ENCODE peak calls at places on chromosomes 13 and 19, in nine cellular contexts. W is neuronal stem cell; O is CD4-positive, CD25-positive, alpha-beta regulatory T cell; D is ovary; P is fibroblast of lung; Q is suprapubic skin; X is Panc1; C is thoracic aorta; T is CD8-positive, alpha-beta memory T cell. R is an unnamed sample.

GRCh38 chr13:102620512-102620911 is 23.7 kb downstream of the TPP2 start:
- DNase-seq in W (no peak), O (no peak), D (no peak), P (no peak), Q (no peak), X (no peak), C (no peak), T (no peak), R (no peak)

GRCh38 chr19:24142771-24143170 is 55.8 kb downstream of the ZNF254 start:
- DNase-seq in W (no peak), O (no peak), D (no peak), P (no peak), Q (no peak), X (no peak), C (no peak), T (no peak), R (no peak)

GRCh38 chr19:35090795-35091214 is 24.8 kb upstream of the FXYD3 start:
- DNase-seq in W (no peak), O (no peak), D (no peak), P (peak; percentile 18), Q (no peak), X (no peak), C (no peak), T (no peak), R (no peak)

GRCh38 chr13:111051656-111052232 is 63.4 kb upstream of the ARHGEF7 start:
- DNase-seq in W (no peak), O (no peak), D (no peak), P (no peak), Q (no peak), X (no peak), C (no peak), T (no peak), R (no peak)

GRCh38 chr13:49292742-49293498 is 45.2 kb downstream of the CDADC1 start:
- DNase-seq in W (no peak), O (no peak), D (peak; percentile 78), P (peak; percentile 80), Q (no peak), X (no peak), C (peak; percentile 82), T (no peak), R (peak; percentile 83)

GRCh38 chr13:111385182-111385857 is 64.9 kb downstream of the TEX29 start:
- DNase-seq in W (no peak), O (no peak), D (no peak), P (no peak), Q (no peak), X (no peak), C (no peak), T (no peak), R (no peak)

GRCh38 chr13:114235697-114236096 is 1.0 kb downstream of the CDC16 start:
- DNase-seq in W (no peak), O (no peak), D (no peak), P (no peak), Q (no peak), X (no peak), C (no peak), T (no peak), R (no peak)

GRCh38 chr19:5434970-5435641 is 20.1 kb upstream of the ZNRF4 start:
- DNase-seq in W (no peak), O (no peak), D (no peak), P (peak; percentile 98), Q (no peak), X (no peak), C (no peak), T (no peak), R (no peak)

GRCh38 chr13:42946927-42947326 is 45.1 kb downstream of the EPSTI1 start:
- DNase-seq in W (no peak), O (no peak), D (no peak), P (peak; percentile 19), Q (no peak), X (no peak), C (no peak), T (no peak), R (no peak)

GRCh38 chr13:101258071-101258470 is 158.2 kb downstream of the NALCN start:
- DNase-seq in W (peak; percentile 4), O (no peak), D (no peak), P (peak; percentile 95), Q (no peak), X (peak; percentile 24), C (no peak), T (no peak), R (no peak)

GRCh38 chr13:78593652-78594494 is 9.5 kb downstream of the POU4F1 start:
- DNase-seq in W (peak; percentile 56), O (no peak), D (no peak), P (no peak), Q (no peak), X (no peak), C (no peak), T (no peak), R (no peak)

GRCh38 chr19:10691178-10691881 is 9.9 kb upstream of the QTRT1 start:
- DNase-seq in W (no peak), O (no peak), D (no peak), P (no peak), Q (no peak), X (no peak), C (no peak), T (no peak), R (no peak)

GRCh38 chr19:18735324-18735723 is 51.8 kb downstream of the CRTC1 start:
- DNase-seq in W (no peak), O (no peak), D (no peak), P (no peak), Q (no peak), X (no peak), C (no peak), T (no peak), R (no peak)

GRCh38 chr13:37492061-37492460 is 106.5 kb downstream of the POSTN start:
- DNase-seq in W (no peak), O (no peak), D (no peak), P (peak; percentile 58), Q (no peak), X (no peak), C (no peak), T (no peak), R (no peak)

GRCh38 chr19:49793561-49793840 is 19.6 kb downstream of the FUZ start:
- DNase-seq in W (no peak), O (no peak), D (no peak), P (no peak), Q (no peak), X (no peak), C (no peak), T (no peak), R (no peak)

GRCh38 chr19:40623403-40624239 is 22.5 kb downstream of the LTBP4 start:
- DNase-seq in W (no peak), O (no peak), D (no peak), P (peak; percentile 99), Q (no peak), X (no peak), C (no peak), T (no peak), R (peak; percentile 82)

GRCh38 chr13:23741879-23742510 is 147.2 kb downstream of the MIPEP start:
- DNase-seq in W (peak; percentile 23), O (no peak), D (no peak), P (no peak), Q (no peak), X (no peak), C (no peak), T (no peak), R (no peak)

GRCh38 chr19:4759388-4760284 is 31.9 kb upstream of the FEM1A start:
- DNase-seq in W (peak; percentile 95), O (peak; percentile 68), D (peak; percentile 87), P (peak; percentile 85), Q (peak; percentile 85), X (peak; percentile 24), C (peak; percentile 16), T (peak; percentile 41), R (peak; percentile 92)

GRCh38 chr13:99215466-99215865 is 14.8 kb downstream of the UBAC2 start:
- DNase-seq in W (no peak), O (peak; percentile 79), D (no peak), P (no peak), Q (no peak), X (no peak), C (no peak), T (peak; percentile 57), R (no peak)

GRCh38 chr19:1040476-1041271 is 767 bp downstream of the ABCA7 start:
- DNase-seq in W (peak; percentile 88), O (peak; percentile 96), D (peak; percentile 71), P (peak; percentile 95), Q (peak; percentile 91), X (peak; percentile 79), C (no peak), T (peak; percentile 83), R (peak; percentile 96)
- H3K4me3 ChIP-seq in W (peak overlapping the region; percentile 57), O (peak overlapping the region; percentile 85), D (peak overlapping the region; percentile 42), P (peak overlapping the region; percentile 61), Q (peak overlapping the region; percentile 54), X (peak overlapping the region; percentile 63), C (peak overlapping the region; percentile 80), T (peak overlapping the region; percentile 78), R (peak overlapping the region; percentile 33)

GRCh38 chr13:46817081-46817480 is 20.1 kb upstream of the ESD start:
- DNase-seq in W (no peak), O (no peak), D (no peak), P (no peak), Q (no peak), X (no peak), C (no peak), T (no peak), R (no peak)
- H3K4me1 ChIP-seq in W (no peaks in the 10 kb centered on the region), O (no peaks in the 10 kb centered on the region), D (peaks cover 2% of the 10 kb centered on the region), P (no peaks in the 10 kb centered on the region), Q (no peaks in the 10 kb centered on the region), X (no peaks in the 10 kb centered on the region), C (no peaks in the 10 kb centered on the region), T (no peaks in the 10 kb centered on the region), R (no peaks in the 10 kb centered on the region)

GRCh38 chr13:97454699-97455098 is 20.7 kb downstream of the RAP2A start:
- DNase-seq in W (no peak), O (no peak), D (no peak), P (no peak), Q (no peak), X (no peak), C (no peak), T (no peak), R (no peak)

GRCh38 chr13:97459215-97459772 is 25.3 kb downstream of the RAP2A start:
- DNase-seq in W (no peak), O (no peak), D (no peak), P (no peak), Q (no peak), X (no peak), C (no peak), T (no peak), R (no peak)

GRCh38 chr13:97460853-97461252 is 26.9 kb downstream of the RAP2A start:
- DNase-seq in W (no peak), O (no peak), D (no peak), P (no peak), Q (no peak), X (no peak), C (no peak), T (no peak), R (no peak)

GRCh38 chr13:97460004-97460756 is 26.2 kb downstream of the RAP2A start:
- DNase-seq in W (no peak), O (no peak), D (no peak), P (peak; percentile 12), Q (no peak), X (no peak), C (no peak), T (no peak), R (no peak)

GRCh38 chr13:97456047-97456446 is 22.1 kb downstream of the RAP2A start:
- DNase-seq in W (no peak), O (no peak), D (no peak), P (no peak), Q (no peak), X (no peak), C (no peak), T (no peak), R (no peak)
- H3K27ac ChIP-seq in W (no peak overlapping the region), O (no peak overlapping the region), D (no peak overlapping the region), P (no peak overlapping the region), Q (no peak overlapping the region), X (no peak overlapping the region), C (no peak overlapping the region), T (no peak overlapping the region), R (no peak overlapping the region)

GRCh38 chr19:55080121-55080914 is 4.6 kb downstream of the EPS8L1 start:
- DNase-seq in W (no peak), O (peak; percentile 80), D (peak; percentile 60), P (peak; percentile 47), Q (peak; percentile 80), X (no peak), C (no peak), T (peak; percentile 43), R (peak; percentile 83)
- H3K4me3 ChIP-seq in W (peak overlapping the region; percentile 22), O (peak overlapping the region; percentile 85), D (no peak overlapping the region), P (no peak overlapping the region), Q (peak overlapping the region; percentile 65), X (peak overlapping the region; percentile 39), C (peak overlapping the region; percentile 75), T (peak overlapping the region; percentile 90), R (peak overlapping the region; percentile 51)